ENCODE peak calls at places on chromosomes 5 and 9, in ten cellular contexts. One of them, this sample, is unnamed.

GRCh38 chr9:764105-764524 is 77.4 kb upstream of the DMRT1 start:
- DNase-seq in caudate nucleus: peak
- DNase-seq in spleen: peak
- DNase-seq in body of pancreas: peak
- DNase-seq in foreskin keratinocyte: no peak
- DNase-seq in mammary epithelial cell: peak
- DNase-seq in effector memory CD4-positive, alpha-beta T cell: no peak
- DNase-seq in ascending aorta: peak
- DNase-seq in GM23248: peak
- DNase-seq in heart right ventricle: peak
- DNase-seq in this sample: peak

GRCh38 chr9:91392435-91392834 is 30.7 kb upstream of the AUH start:
- DNase-seq in caudate nucleus: no peak
- DNase-seq in spleen: no peak
- DNase-seq in body of pancreas: no peak
- DNase-seq in foreskin keratinocyte: no peak
- DNase-seq in mammary epithelial cell: no peak
- DNase-seq in effector memory CD4-positive, alpha-beta T cell: no peak
- DNase-seq in ascending aorta: no peak
- DNase-seq in GM23248: no peak
- DNase-seq in heart right ventricle: no peak
- DNase-seq in this sample: no peak

GRCh38 chr5:149133795-149134777 is 7.2 kb upstream of the ABLIM3 start:
- DNase-seq in caudate nucleus: no peak
- DNase-seq in spleen: no peak
- DNase-seq in body of pancreas: peak
- DNase-seq in foreskin keratinocyte: peak
- DNase-seq in mammary epithelial cell: peak
- DNase-seq in effector memory CD4-positive, alpha-beta T cell: no peak
- DNase-seq in ascending aorta: peak
- DNase-seq in GM23248: peak
- DNase-seq in heart right ventricle: peak
- DNase-seq in this sample: no peak

GRCh38 chr9:126419475-126419874 is 92.8 kb downstream of the MVB12B start:
- DNase-seq in caudate nucleus: no peak
- DNase-seq in spleen: no peak
- DNase-seq in body of pancreas: no peak
- DNase-seq in foreskin keratinocyte: no peak
- DNase-seq in mammary epithelial cell: no peak
- DNase-seq in effector memory CD4-positive, alpha-beta T cell: no peak
- DNase-seq in ascending aorta: peak
- DNase-seq in GM23248: no peak
- DNase-seq in heart right ventricle: no peak
- DNase-seq in this sample: no peak

GRCh38 chr9:31119882-31120481 is 1264.5 kb upstream of the ACO1 start:
- DNase-seq in caudate nucleus: no peak
- DNase-seq in spleen: no peak
- DNase-seq in body of pancreas: peak
- DNase-seq in foreskin keratinocyte: peak
- DNase-seq in mammary epithelial cell: peak
- DNase-seq in effector memory CD4-positive, alpha-beta T cell: no peak
- DNase-seq in ascending aorta: no peak
- DNase-seq in GM23248: peak
- DNase-seq in heart right ventricle: no peak
- DNase-seq in this sample: no peak

GRCh38 chr9:86721843-86722705 is 225.2 kb downstream of the GAS1 start:
- DNase-seq in caudate nucleus: no peak
- DNase-seq in spleen: no peak
- DNase-seq in body of pancreas: peak
- DNase-seq in foreskin keratinocyte: peak
- DNase-seq in mammary epithelial cell: peak
- DNase-seq in effector memory CD4-positive, alpha-beta T cell: no peak
- DNase-seq in ascending aorta: peak
- DNase-seq in GM23248: peak
- DNase-seq in heart right ventricle: no peak
- DNase-seq in this sample: peak

GRCh38 chr5:24642022-24642421 is 2.8 kb downstream of the CDH10 start:
- DNase-seq in caudate nucleus: peak
- DNase-seq in spleen: no peak
- DNase-seq in body of pancreas: peak
- DNase-seq in foreskin keratinocyte: no peak
- DNase-seq in mammary epithelial cell: peak
- DNase-seq in effector memory CD4-positive, alpha-beta T cell: no peak
- DNase-seq in ascending aorta: no peak
- DNase-seq in GM23248: peak
- DNase-seq in heart right ventricle: no peak
- DNase-seq in this sample: no peak

GRCh38 chr9:112754578-112754977 is 4.0 kb downstream of the SNX30 start:
- DNase-seq in caudate nucleus: no peak
- DNase-seq in spleen: no peak
- DNase-seq in body of pancreas: no peak
- DNase-seq in foreskin keratinocyte: peak
- DNase-seq in mammary epithelial cell: peak
- DNase-seq in effector memory CD4-positive, alpha-beta T cell: peak
- DNase-seq in ascending aorta: no peak
- DNase-seq in GM23248: peak
- DNase-seq in heart right ventricle: no peak
- DNase-seq in this sample: no peak

GRCh38 chr5:134567651-134568338 is 42.3 kb downstream of the JADE2 start:
- DNase-seq in caudate nucleus: no peak
- DNase-seq in spleen: peak
- DNase-seq in body of pancreas: no peak
- DNase-seq in foreskin keratinocyte: no peak
- DNase-seq in mammary epithelial cell: no peak
- DNase-seq in effector memory CD4-positive, alpha-beta T cell: no peak
- DNase-seq in ascending aorta: peak
- DNase-seq in GM23248: peak
- DNase-seq in heart right ventricle: no peak
- DNase-seq in this sample: no peak

DNA sequence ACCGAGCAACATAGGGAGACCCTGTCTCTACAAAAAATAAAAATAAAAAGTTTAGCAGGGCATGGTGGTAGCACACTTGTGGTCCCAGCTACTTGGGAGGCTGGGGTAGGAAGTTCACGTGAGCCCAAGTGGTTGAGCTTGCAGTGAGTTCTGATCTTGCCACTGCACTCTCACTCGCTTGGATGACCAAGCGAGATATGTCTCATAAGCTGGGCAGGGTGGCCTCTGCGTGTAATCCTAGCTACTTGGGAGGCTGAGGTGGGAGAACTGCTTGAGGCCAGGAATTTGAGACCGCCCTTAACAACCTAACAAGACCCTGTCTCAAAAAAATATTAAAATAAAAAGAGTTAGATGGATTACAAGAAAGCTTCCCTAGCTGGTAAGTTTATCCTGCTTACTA is 32.5 kb downstream of the RASA1 start:
- DNase-seq in caudate nucleus: no peak
- DNase-seq in spleen: no peak
- DNase-seq in body of pancreas: no peak
- DNase-seq in foreskin keratinocyte: no peak
- DNase-seq in mammary epithelial cell: no peak
- DNase-seq in effector memory CD4-positive, alpha-beta T cell: no peak
- DNase-seq in ascending aorta: no peak
- DNase-seq in GM23248: no peak
- DNase-seq in heart right ventricle: no peak
- DNase-seq in this sample: no peak
- H3K27ac ChIP-seq in caudate nucleus: no peak
- H3K27ac ChIP-seq in spleen: no peak
- H3K27ac ChIP-seq in body of pancreas: no peak
- H3K27ac ChIP-seq in foreskin keratinocyte: no peak
- H3K27ac ChIP-seq in mammary epithelial cell: peak
- H3K27ac ChIP-seq in effector memory CD4-positive, alpha-beta T cell: no peak
- H3K27ac ChIP-seq in ascending aorta: no peak
- H3K27ac ChIP-seq in GM23248: peak
- H3K27ac ChIP-seq in heart right ventricle: no peak
- H3K27ac ChIP-seq in this sample: no peak

GRCh38 chr5:167837127-167837526 is 454.3 kb upstream of the WWC1 start:
- DNase-seq in caudate nucleus: no peak
- DNase-seq in spleen: no peak
- DNase-seq in body of pancreas: no peak
- DNase-seq in foreskin keratinocyte: no peak
- DNase-seq in mammary epithelial cell: no peak
- DNase-seq in effector memory CD4-positive, alpha-beta T cell: no peak
- DNase-seq in ascending aorta: no peak
- DNase-seq in GM23248: no peak
- DNase-seq in heart right ventricle: no peak
- DNase-seq in this sample: no peak

GRCh38 chr5:167844173-167844572 is 447.3 kb upstream of the WWC1 start:
- DNase-seq in caudate nucleus: no peak
- DNase-seq in spleen: no peak
- DNase-seq in body of pancreas: no peak
- DNase-seq in foreskin keratinocyte: no peak
- DNase-seq in mammary epithelial cell: no peak
- DNase-seq in effector memory CD4-positive, alpha-beta T cell: no peak
- DNase-seq in ascending aorta: no peak
- DNase-seq in GM23248: no peak
- DNase-seq in heart right ventricle: no peak
- DNase-seq in this sample: no peak

GRCh38 chr5:167835146-167835545 is 456.3 kb upstream of the WWC1 start:
- DNase-seq in caudate nucleus: no peak
- DNase-seq in spleen: no peak
- DNase-seq in body of pancreas: no peak
- DNase-seq in foreskin keratinocyte: no peak
- DNase-seq in mammary epithelial cell: no peak
- DNase-seq in effector memory CD4-positive, alpha-beta T cell: no peak
- DNase-seq in ascending aorta: no peak
- DNase-seq in GM23248: peak
- DNase-seq in heart right ventricle: no peak
- DNase-seq in this sample: no peak

GRCh38 chr5:167840736-167841135 is 450.7 kb upstream of the WWC1 start:
- DNase-seq in caudate nucleus: no peak
- DNase-seq in spleen: no peak
- DNase-seq in body of pancreas: no peak
- DNase-seq in foreskin keratinocyte: no peak
- DNase-seq in mammary epithelial cell: no peak
- DNase-seq in effector memory CD4-positive, alpha-beta T cell: no peak
- DNase-seq in ascending aorta: no peak
- DNase-seq in GM23248: peak
- DNase-seq in heart right ventricle: no peak
- DNase-seq in this sample: no peak

GRCh38 chr5:167839065-167839464 is 452.4 kb upstream of the WWC1 start:
- DNase-seq in caudate nucleus: no peak
- DNase-seq in spleen: no peak
- DNase-seq in body of pancreas: no peak
- DNase-seq in foreskin keratinocyte: peak
- DNase-seq in mammary epithelial cell: peak
- DNase-seq in effector memory CD4-positive, alpha-beta T cell: no peak
- DNase-seq in ascending aorta: no peak
- DNase-seq in GM23248: peak
- DNase-seq in heart right ventricle: no peak
- DNase-seq in this sample: no peak
- H3K27ac ChIP-seq in caudate nucleus: no peak
- H3K27ac ChIP-seq in spleen: no peak
- H3K27ac ChIP-seq in body of pancreas: no peak
- H3K27ac ChIP-seq in foreskin keratinocyte: peak
- H3K27ac ChIP-seq in mammary epithelial cell: peak
- H3K27ac ChIP-seq in effector memory CD4-positive, alpha-beta T cell: no peak
- H3K27ac ChIP-seq in ascending aorta: no peak
- H3K27ac ChIP-seq in GM23248: no peak
- H3K27ac ChIP-seq in heart right ventricle: no peak
- H3K27ac ChIP-seq in this sample: no peak

GRCh38 chr5:143314123-143314522 is 89.4 kb downstream of the NR3C1 start:
- DNase-seq in caudate nucleus: no peak
- DNase-seq in spleen: no peak
- DNase-seq in body of pancreas: no peak
- DNase-seq in foreskin keratinocyte: no peak
- DNase-seq in mammary epithelial cell: no peak
- DNase-seq in effector memory CD4-positive, alpha-beta T cell: no peak
- DNase-seq in ascending aorta: no peak
- DNase-seq in GM23248: no peak
- DNase-seq in heart right ventricle: no peak
- DNase-seq in this sample: no peak
- H3K27ac ChIP-seq in caudate nucleus: no peak
- H3K27ac ChIP-seq in spleen: no peak
- H3K27ac ChIP-seq in body of pancreas: no peak
- H3K27ac ChIP-seq in foreskin keratinocyte: peak
- H3K27ac ChIP-seq in mammary epithelial cell: peak
- H3K27ac ChIP-seq in effector memory CD4-positive, alpha-beta T cell: no peak
- H3K27ac ChIP-seq in ascending aorta: peak
- H3K27ac ChIP-seq in GM23248: peak
- H3K27ac ChIP-seq in heart right ventricle: peak
- H3K27ac ChIP-seq in this sample: no peak

GRCh38 chr5:79418276-79418675 is 95.7 kb downstream of the HOMER1 start:
- DNase-seq in caudate nucleus: no peak
- DNase-seq in spleen: no peak
- DNase-seq in body of pancreas: no peak
- DNase-seq in foreskin keratinocyte: no peak
- DNase-seq in mammary epithelial cell: no peak
- DNase-seq in effector memory CD4-positive, alpha-beta T cell: no peak
- DNase-seq in ascending aorta: no peak
- DNase-seq in GM23248: no peak
- DNase-seq in heart right ventricle: no peak
- DNase-seq in this sample: no peak
- H3K27ac ChIP-seq in caudate nucleus: no peak
- H3K27ac ChIP-seq in spleen: no peak
- H3K27ac ChIP-seq in body of pancreas: no peak
- H3K27ac ChIP-seq in foreskin keratinocyte: no peak
- H3K27ac ChIP-seq in mammary epithelial cell: no peak
- H3K27ac ChIP-seq in effector memory CD4-positive, alpha-beta T cell: no peak
- H3K27ac ChIP-seq in ascending aorta: no peak
- H3K27ac ChIP-seq in GM23248: no peak
- H3K27ac ChIP-seq in heart right ventricle: no peak
- H3K27ac ChIP-seq in this sample: no peak

GRCh38 chr5:14407746-14408175 is 173.8 kb upstream of the OTULINL start:
- DNase-seq in caudate nucleus: no peak
- DNase-seq in spleen: no peak
- DNase-seq in body of pancreas: no peak
- DNase-seq in foreskin keratinocyte: no peak
- DNase-seq in mammary epithelial cell: no peak
- DNase-seq in effector memory CD4-positive, alpha-beta T cell: no peak
- DNase-seq in ascending aorta: no peak
- DNase-seq in GM23248: peak
- DNase-seq in heart right ventricle: no peak
- DNase-seq in this sample: no peak
- H3K27ac ChIP-seq in caudate nucleus: no peak
- H3K27ac ChIP-seq in spleen: peak
- H3K27ac ChIP-seq in body of pancreas: no peak
- H3K27ac ChIP-seq in foreskin keratinocyte: no peak
- H3K27ac ChIP-seq in mammary epithelial cell: no peak
- H3K27ac ChIP-seq in effector memory CD4-positive, alpha-beta T cell: no peak
- H3K27ac ChIP-seq in ascending aorta: peak
- H3K27ac ChIP-seq in GM23248: peak
- H3K27ac ChIP-seq in heart right ventricle: peak
- H3K27ac ChIP-seq in this sample: peak

This sample was measured in prostate gland.